ENCODE peak calls at places on chromosome 5, in ten cellular contexts. U is fibroblast of mammary gland; S is heart left ventricle; I is GM23338; B is IMR-90; T is PC-3; E is AG04449; C is stimulated activated effector memory CD8-positive, alpha-beta T cell treated with anti-CD3 and anti-CD28 coated beads, Interleukin-12 subunit alpha, Interleukin-12 subunit beta, amount 100 ng/mL, for 72 hours; R is effector CD4-positive, alpha-beta T cell; V is astrocyte. W is an unnamed sample.

GRCh38 chr5:151612689-151613427 is 21.7 kb upstream of the FAT2 start:
- DNase-seq in C (peak), V (peak), R (peak), B (peak), E (no peak), U (no peak), S (no peak), I (no peak), T (peak), W (no peak)

GRCh38 chr5:92320446-92320845 is 937.3 kb upstream of the ARRDC3 start:
- DNase-seq in I (no peak), E (no peak), V (no peak), R (no peak), T (no peak), S (no peak), C (no peak), B (no peak), U (no peak), W (no peak)

GRCh38 chr5:56447232-56447631 is 214.1 kb upstream of the ANKRD55 start:
- DNase-seq in C (no peak), V (no peak), E (no peak), T (no peak), R (no peak), U (peak), S (no peak), I (no peak), B (peak), W (no peak)

GRCh38 chr5:57538341-57538955 is 55.8 kb upstream of the ACTBL2 start:
- DNase-seq in B (peak), U (peak), I (no peak), V (peak), E (peak), S (no peak), T (peak), R (no peak), C (no peak), W (no peak)

GRCh38 chr5:132608107-132608506 is 49.9 kb upstream of the IL13 start:
- DNase-seq in I (no peak), R (no peak), B (no peak), C (no peak), V (no peak), E (no peak), U (no peak), S (no peak), T (no peak), W (no peak)

GRCh38 chr5:137280656-137281055 is 218.5 kb downstream of the SPOCK1 start:
- DNase-seq in V (no peak), E (no peak), R (no peak), C (no peak), S (no peak), I (peak), T (peak), U (no peak), B (no peak), W (no peak)

GRCh38 chr5:129367883-129368282 is 92.2 kb upstream of the ADAMTS19 start:
- DNase-seq in I (no peak), E (no peak), B (peak), T (no peak), V (peak), C (no peak), U (peak), R (no peak), S (no peak), W (no peak)

GRCh38 chr5:116377276-116378006 is 197.2 kb downstream of the SEMA6A start:
- DNase-seq in R (no peak), E (no peak), S (no peak), V (no peak), B (no peak), T (no peak), C (no peak), U (no peak), I (no peak), W (no peak)

GRCh38 chr5:43623048-43623447 is 20.1 kb downstream of the NNT start:
- DNase-seq in B (no peak), E (no peak), T (no peak), S (no peak), U (no peak), C (no peak), R (no peak), I (no peak), V (no peak), W (no peak)

GRCh38 chr5:154706416-154706815 is 48.8 kb upstream of the LARP1 start:
- DNase-seq in E (no peak), U (no peak), T (no peak), B (no peak), R (no peak), C (no peak), I (no peak), S (no peak), V (no peak), W (no peak)

GRCh38 chr5:172697123-172698121 is 56.4 kb downstream of the NEURL1B start:
- DNase-seq in B (peak), T (peak), U (peak), R (peak), C (peak), E (no peak), V (peak), I (peak), S (peak), W (peak)

GRCh38 chr5:149240354-149240998 is 31.2 kb upstream of the AFAP1L1 start:
- DNase-seq in B (no peak), U (no peak), E (no peak), S (no peak), C (peak), R (peak), V (no peak), I (no peak), T (no peak), W (no peak)